ENCODE peak calls at places on chromosomes 7 and 10, in nine cellular contexts. W, A, V, O, S, Y, Z, U and I are unnamed samples.

GRCh38 chr7:94980418-94981142 is 73.2 kb downstream of the PPP1R9A start:
- DNase-seq in W (no peak), A (no peak), V (no peak), O (no peak), S (no peak), Y (no peak), Z (no peak), U (no peak), I (no peak)

GRCh38 chr10:86600296-86600695 is 54.1 kb upstream of the OPN4 start:
- DNase-seq in W (no peak), A (no peak), V (no peak), O (no peak), S (no peak), Y (no peak), Z (no peak), U (no peak), I (no peak)

GRCh38 chr7:973312-973711 is 2.0 kb downstream of the COX19 start:
- DNase-seq in W (no peak), A (no peak), V (no peak), O (no peak), S (no peak), Y (no peak), Z (no peak), U (no peak), I (no peak)

GRCh38 chr10:71278691-71279588 is 40.1 kb upstream of the SLC29A3 start:
- DNase-seq in W (no peak), A (peak), V (no peak), O (no peak), S (no peak), Y (peak), Z (no peak), U (no peak), I (no peak)

GRCh38 chr7:30155481-30155880 is 20.7 kb downstream of the MTURN start:
- DNase-seq in W (no peak), A (no peak), V (no peak), O (no peak), S (no peak), Y (no peak), Z (no peak), U (no peak), I (no peak)

GRCh38 chr10:75104842-75105241 is 6.6 kb upstream of the SAMD8 start:
- DNase-seq in W (no peak), A (no peak), V (no peak), O (no peak), S (no peak), Y (no peak), Z (no peak), U (no peak), I (no peak)

GRCh38 chr7:80231719-80232118 is 97.1 kb downstream of the GNAI1 start:
- DNase-seq in W (peak), A (no peak), V (no peak), O (no peak), S (no peak), Y (no peak), Z (no peak), U (no peak), I (no peak)

GRCh38 chr7:37920619-37921339 is at the start of gene EPDR1:
- DNase-seq in W (no peak), A (peak), V (peak), O (no peak), S (peak), Y (peak), Z (peak), U (peak), I (peak)

GRCh38 chr10:17216217-17216900 is 11.7 kb upstream of the VIM start:
- DNase-seq in W (peak), A (no peak), V (peak), O (no peak), S (peak), Y (no peak), Z (peak), U (peak), I (no peak)

GRCh38 chr7:103106336-103107070 is 31.6 kb downstream of the ARMC10 start:
- DNase-seq in W (peak), A (peak), V (no peak), O (no peak), S (no peak), Y (no peak), Z (no peak), U (no peak), I (peak)

GRCh38 chr7:98341106-98341505 is 59.6 kb downstream of the BRI3 start:
- DNase-seq in W (peak), A (no peak), V (no peak), O (no peak), S (no peak), Y (no peak), Z (no peak), U (no peak), I (no peak)

GRCh38 chr10:60958892-60959601 is 15.1 kb upstream of the RHOBTB1 start:
- DNase-seq in W (peak), A (no peak), V (no peak), O (no peak), S (no peak), Y (peak), Z (no peak), U (no peak), I (no peak)

GRCh38 chr7:133853706-133854276 is 273.3 kb upstream of the LRGUK start:
- DNase-seq in W (peak), A (peak), V (peak), O (no peak), S (peak), Y (peak), Z (no peak), U (peak), I (no peak)

GRCh38 chr7:115352375-115352774 is 430.5 kb downstream of the MDFIC start:
- DNase-seq in W (peak), A (no peak), V (no peak), O (no peak), S (no peak), Y (no peak), Z (no peak), U (no peak), I (no peak)

GRCh38 chr7:130024390-130024789 is 26.8 kb downstream of the ZC3HC1 start:
- DNase-seq in W (peak), A (no peak), V (no peak), O (no peak), S (no peak), Y (no peak), Z (no peak), U (no peak), I (no peak)

GRCh38 chr10:59880019-59880717 is 26.2 kb downstream of the CCDC6 start:
- DNase-seq in W (no peak), A (no peak), V (no peak), O (no peak), S (no peak), Y (no peak), Z (no peak), U (no peak), I (no peak)

DNA sequence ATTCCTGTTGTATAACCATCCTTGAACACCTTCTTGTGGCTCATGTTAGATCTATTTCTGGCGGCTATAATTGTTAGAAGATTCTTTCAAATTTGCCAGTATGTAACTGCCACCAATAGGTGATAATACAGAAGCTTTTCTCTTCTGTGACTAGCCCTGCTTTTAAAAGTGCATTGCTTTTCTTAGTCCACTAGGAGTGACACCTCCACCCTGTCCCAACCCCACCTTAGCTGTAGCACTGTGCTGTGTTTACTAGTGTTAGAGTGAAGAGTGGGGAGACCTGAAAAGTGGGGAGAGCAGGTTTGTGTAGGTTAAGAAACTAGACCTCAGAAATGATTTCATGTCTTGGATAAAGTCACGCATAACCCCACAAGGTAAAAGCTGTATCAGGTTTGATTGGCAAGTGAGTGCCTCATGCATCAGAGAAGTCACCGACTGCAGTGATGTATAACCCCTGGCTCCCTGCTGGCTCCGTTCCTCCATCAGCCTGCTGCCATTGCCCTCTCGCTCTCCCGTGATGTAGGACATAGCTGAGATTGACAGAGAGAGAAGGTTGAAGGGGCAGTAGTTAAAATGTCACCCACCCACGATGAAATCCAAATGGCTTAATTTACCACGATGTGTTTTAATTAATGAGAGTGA is 12.5 kb downstream of the NPVF start:
- DNase-seq in W (no peak), A (no peak), V (no peak), O (no peak), S (no peak), Y (no peak), Z (no peak), U (no peak), I (no peak)
- TF ChIP-seq CTCF in W (no peak), A (no peak), V (no peak), O (no peak), S (no peak), Y (peak), Z (no peak), U (peak), I (no peak)

GRCh38 chr10:129192344-129193128 is 274.5 kb upstream of the MGMT start:
- DNase-seq in W (no peak), A (no peak), V (no peak), O (no peak), S (no peak), Y (no peak), Z (no peak), U (no peak), I (no peak)
- TF ChIP-seq CTCF in W (no peak), A (no peak), V (no peak), O (no peak), S (no peak), Y (no peak), Z (no peak), U (no peak), I (no peak)

GRCh38 chr10:117341061-117341460 is 34.2 kb downstream of the PDZD8 start:
- DNase-seq in W (no peak), A (no peak), V (no peak), O (no peak), S (no peak), Y (no peak), Z (no peak), U (no peak), I (no peak)
- TF ChIP-seq CTCF in W (no peak), A (no peak), V (no peak), O (no peak), S (no peak), Y (no peak), Z (no peak), U (no peak), I (no peak)

GRCh38 chr7:155344270-155344617 is 46.6 kb downstream of the INSIG1 start:
- DNase-seq in W (no peak), A (no peak), V (no peak), O (no peak), S (peak), Y (no peak), Z (no peak), U (no peak), I (no peak)
- TF ChIP-seq CTCF in W (no peak), A (no peak), V (no peak), O (no peak), S (no peak), Y (no peak), Z (no peak), U (no peak), I (no peak)

GRCh38 chr10:112677689-112678088 is 230.7 kb downstream of the VTI1A start:
- DNase-seq in W (no peak), A (no peak), V (no peak), O (no peak), S (no peak), Y (peak), Z (no peak), U (no peak), I (no peak)

GRCh38 chr10:112679392-112679791 is 232.4 kb downstream of the VTI1A start:
- DNase-seq in W (no peak), A (no peak), V (no peak), O (no peak), S (no peak), Y (no peak), Z (no peak), U (no peak), I (no peak)

GRCh38 chr10:112678581-112678980 is 231.6 kb downstream of the VTI1A start:
- DNase-seq in W (no peak), A (no peak), V (no peak), O (no peak), S (no peak), Y (no peak), Z (no peak), U (no peak), I (no peak)

GRCh38 chr10:112680586-112680985 is 233.6 kb downstream of the VTI1A start:
- DNase-seq in W (no peak), A (no peak), V (no peak), O (no peak), S (no peak), Y (no peak), Z (no peak), U (no peak), I (no peak)

DNA sequence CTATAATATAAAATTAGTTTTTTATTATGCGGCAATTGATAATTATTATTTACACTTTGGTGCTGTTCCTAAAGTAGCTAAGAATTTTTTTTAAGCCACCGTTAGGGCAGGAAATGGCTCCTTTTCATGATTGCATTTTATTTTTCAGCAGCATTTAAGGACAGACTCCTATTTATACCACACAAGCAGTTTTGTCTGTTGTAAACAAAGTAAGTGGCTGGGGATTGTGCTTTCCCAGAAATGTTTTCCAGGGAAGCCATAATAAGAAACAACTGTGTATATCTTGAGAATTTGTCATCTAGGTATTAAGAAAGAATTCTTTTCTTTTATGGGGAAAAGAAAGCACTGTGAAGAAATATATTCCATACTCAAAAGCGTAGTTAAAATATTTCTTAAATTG is 232.0 kb downstream of the VTI1A start:
- DNase-seq in W (no peak), A (no peak), V (no peak), O (no peak), S (no peak), Y (no peak), Z (no peak), U (no peak), I (no peak)
- TF ChIP-seq CTCF in W (no peak), A (no peak), V (no peak), O (no peak), S (no peak), Y (no peak), Z (no peak), U (no peak), I (no peak)

DNA sequence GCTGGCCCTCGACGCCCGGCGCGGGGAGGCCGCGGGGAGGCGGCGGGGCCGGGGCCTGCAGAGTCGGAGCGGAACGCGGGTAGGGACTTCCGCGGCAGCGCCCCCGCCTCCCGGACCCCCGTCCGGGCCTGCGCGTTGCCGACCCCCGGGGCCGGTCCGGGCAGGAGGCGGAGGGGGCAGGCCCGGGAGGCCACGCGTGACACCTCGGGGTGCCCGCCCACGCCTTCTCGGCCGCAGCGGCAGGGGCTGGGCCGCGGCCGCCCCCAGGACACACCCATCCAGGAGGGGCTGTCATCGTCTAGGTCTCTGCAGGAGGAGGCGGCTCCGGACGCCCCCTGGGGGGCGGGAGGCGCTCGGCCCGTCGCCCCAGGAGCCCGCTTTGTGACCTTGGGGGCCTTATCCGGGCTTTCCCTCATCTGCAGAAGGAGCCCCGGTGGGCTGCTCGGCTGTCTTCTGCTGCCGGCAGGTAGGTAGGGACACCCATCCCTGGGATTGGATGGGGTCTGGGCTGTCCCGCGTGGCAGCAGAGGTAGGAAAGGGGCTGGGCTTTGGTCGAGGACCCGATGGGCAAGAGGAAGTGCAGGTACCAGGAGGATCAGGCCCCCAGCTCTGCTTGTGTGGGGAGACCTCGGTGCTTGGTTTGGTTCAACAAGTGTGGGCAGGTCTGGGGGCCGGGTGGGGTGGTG is 569 bp downstream of the ZNF316 start:
- DNase-seq in W (peak), A (peak), V (peak), O (no peak), S (peak), Y (peak), Z (peak), U (no peak), I (peak)
- TF ChIP-seq CTCF in W (peak), A (peak), V (peak), O (no peak), S (no peak), Y (peak), Z (peak), U (peak), I (peak)

DNA sequence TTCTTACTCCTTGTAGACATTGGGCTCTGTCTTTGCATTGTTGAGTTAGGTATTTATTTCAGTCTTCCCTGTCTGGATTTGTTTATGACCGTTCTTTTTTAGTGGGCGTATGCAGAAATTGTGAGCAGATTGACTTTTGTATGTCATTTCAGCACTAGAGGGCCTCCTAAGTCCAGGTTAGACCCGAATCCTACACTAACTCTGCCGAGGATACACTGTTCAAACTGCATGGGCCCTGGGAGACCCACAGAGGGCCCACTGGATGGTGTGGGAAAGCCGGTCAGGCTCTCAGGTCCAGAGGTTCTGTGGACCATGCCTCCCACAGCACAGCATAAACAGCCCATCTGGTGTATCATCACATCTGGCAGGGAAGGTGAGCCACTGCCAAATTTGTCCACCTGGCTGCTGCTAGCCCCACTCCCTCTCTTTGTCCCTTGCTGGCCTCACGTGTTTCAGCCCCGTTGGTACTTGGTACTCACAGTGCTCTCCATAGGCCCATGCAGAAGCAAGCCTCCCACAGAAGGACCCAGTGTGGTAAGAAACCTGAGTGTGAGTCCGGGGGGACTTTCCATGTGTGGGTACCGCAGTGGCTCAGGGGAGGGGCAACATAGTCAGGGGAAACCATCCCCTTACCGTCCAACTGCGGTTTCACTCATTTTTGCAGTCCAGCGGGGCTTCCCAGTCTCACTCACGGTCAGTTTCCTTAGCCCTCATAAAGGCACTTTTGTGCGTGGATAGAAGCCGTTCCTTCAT is 112.8 kb downstream of the APBB1IP start:
- DNase-seq in W (no peak), A (no peak), V (no peak), O (no peak), S (no peak), Y (no peak), Z (no peak), U (peak), I (no peak)
- TF ChIP-seq CTCF in W (no peak), A (no peak), V (no peak), O (no peak), S (no peak), Y (no peak), Z (no peak), U (peak), I (no peak)

DNA sequence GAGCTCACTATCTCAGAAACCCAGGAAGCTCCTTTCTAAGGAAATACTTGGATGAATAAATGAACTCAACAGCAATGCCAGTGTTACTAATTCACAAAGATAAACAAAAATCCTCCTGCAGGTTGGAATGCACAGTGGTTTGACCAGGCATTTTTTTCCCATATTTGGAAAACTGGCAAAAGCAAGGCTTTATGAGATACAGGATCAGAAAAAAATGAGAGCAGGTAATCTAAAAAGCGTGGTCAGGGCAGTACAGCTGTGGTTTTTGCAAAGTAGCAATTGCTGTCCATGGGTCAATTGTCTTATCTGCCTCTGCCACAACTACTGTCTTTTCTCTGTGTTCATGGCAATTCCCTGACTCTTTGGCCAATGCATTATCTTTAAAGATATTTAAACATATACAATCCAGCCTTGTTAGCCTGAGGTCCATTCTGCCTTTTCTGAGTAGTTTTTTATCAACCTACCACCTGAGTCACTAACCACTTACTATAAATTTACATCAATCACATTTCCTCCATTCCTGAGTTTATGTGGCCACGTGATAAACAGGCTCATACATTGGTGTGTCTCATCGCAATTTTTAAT is 564.5 kb upstream of the IGFBP3 start:
- DNase-seq in W (peak), A (no peak), V (no peak), O (no peak), S (no peak), Y (no peak), Z (no peak), U (no peak), I (no peak)
- TF ChIP-seq CTCF in W (peak), A (no peak), V (no peak), O (no peak), S (no peak), Y (no peak), Z (no peak), U (peak), I (no peak)